ENCODE peak calls at places on chromosomes 4 and X, in six cellular contexts. J is fibroblast of lung, B is AG04450, N is AG10803, Q is fibroblast of mammary gland, P is A549. R is an unnamed sample.

GRCh38 chr4:96004341-96004740 is 164.4 kb downstream of the PDHA2 start:
- DNase-seq in J (no peak), N (no peak), P (no peak), Q (no peak), B (no peak), R (no peak)

GRCh38 chrX:31931225-31931624 is 859.4 kb upstream of the FTHL17 start:
- DNase-seq in B (no peak), P (no peak), N (no peak), J (peak; percentile 55), Q (peak; percentile 23), R (no peak)

GRCh38 chrX:43589735-43590515 is 66.2 kb upstream of the MAOA start:
- DNase-seq in P (no peak), B (no peak), Q (peak; percentile 84), J (no peak), N (no peak), R (no peak)

GRCh38 chrX:137432609-137433008 is 133.3 kb upstream of the ZIC3 start:
- DNase-seq in Q (no peak), N (no peak), B (no peak), P (peak; percentile 25), J (no peak), R (peak; percentile 3)

GRCh38 chr4:149161247-149161646 is 654.4 kb downstream of the IQCM start:
- DNase-seq in N (peak; percentile 94), B (no peak), P (no peak), J (peak; percentile 94), Q (peak; percentile 41), R (no peak)

GRCh38 chrX:116667760-116668159 is 205.0 kb upstream of the CT83 start:
- DNase-seq in N (no peak), B (no peak), P (no peak), J (no peak), Q (no peak), R (no peak)

GRCh38 chr4:74402692-74403460 is 37.9 kb downstream of the EREG start:
- DNase-seq in Q (no peak), J (no peak), N (no peak), B (no peak), P (no peak), R (no peak)

GRCh38 chrX:22338740-22339139 is 66.0 kb downstream of the CBLL2 start:
- DNase-seq in N (peak; percentile 12), B (peak; percentile 37), P (no peak), Q (peak; percentile 36), J (peak; percentile 61), R (no peak)

GRCh38 chr4:56863441-56864129 is 42.1 kb upstream of the SPINK2 start:
- DNase-seq in J (peak; percentile 48), B (no peak), P (no peak), Q (peak; percentile 11), N (no peak), R (no peak)

DNA sequence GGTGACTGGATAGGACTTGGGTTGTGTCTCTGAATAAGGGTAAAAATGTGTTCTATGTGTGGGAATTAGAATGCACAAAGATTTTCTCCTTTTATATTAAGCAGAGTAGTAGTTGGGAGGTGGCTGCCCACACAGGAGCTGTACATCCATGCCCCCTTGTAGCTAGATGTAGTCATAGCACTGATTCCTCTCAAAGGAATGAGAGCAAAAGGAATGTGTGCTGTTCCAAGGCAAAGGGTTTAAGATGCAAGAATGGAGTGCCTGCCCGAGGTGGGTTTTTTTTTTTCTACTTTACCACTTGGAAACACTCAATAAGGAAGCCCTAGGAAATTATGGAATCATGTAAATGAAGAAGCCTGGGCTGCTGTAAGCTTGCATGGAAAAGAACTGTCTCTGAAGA is 2183.2 kb upstream of the AGA start:
- DNase-seq in B (peak; percentile 61), N (no peak), Q (peak; percentile 40), P (no peak), J (peak; percentile 95), R (no peak)
- TF ChIP-seq CTCF in B (peak; percentile 33), N (no peak), Q (no peak), P (no peak), J (peak; percentile 4), R (no peak)

DNA sequence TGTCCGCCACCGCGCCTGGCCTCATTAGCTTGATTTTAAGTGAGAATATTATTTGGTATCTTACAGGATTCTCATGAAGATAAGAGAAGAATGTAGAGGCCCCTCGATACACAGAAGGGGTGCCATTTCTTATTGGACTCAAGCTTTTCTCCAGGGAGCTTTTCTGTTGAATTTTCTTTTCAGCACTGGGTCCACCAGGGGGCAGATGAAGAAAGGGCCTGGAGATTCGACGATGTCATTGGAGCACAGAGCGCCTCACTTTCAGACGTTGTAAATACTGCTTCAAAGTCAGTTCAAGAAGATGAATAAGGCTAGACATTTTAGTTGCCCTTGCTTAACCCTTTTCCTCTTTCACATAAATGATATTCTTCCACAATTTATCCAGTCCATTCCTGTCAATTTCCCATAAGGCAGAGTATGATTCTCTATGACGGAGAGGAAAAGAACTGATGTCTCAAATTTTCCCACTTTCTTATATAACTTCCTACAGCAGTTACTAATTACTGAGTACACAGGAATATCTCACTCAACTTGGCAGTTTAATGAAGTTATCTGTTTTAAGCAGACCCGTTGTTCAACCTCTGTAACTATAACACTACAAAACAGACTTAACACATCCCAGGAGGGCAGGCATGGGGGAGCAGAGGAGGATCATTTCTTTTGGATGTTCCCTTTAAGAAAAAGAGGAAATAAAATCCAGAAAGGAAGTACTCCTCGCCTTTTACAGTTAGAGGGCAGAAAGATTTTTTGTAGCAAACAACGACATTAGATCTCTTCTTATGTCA is 12.0 kb upstream of the CENPU start:
- DNase-seq in P (peak; percentile 59), Q (peak; percentile 85), J (peak; percentile 61), N (peak; percentile 82), B (peak; percentile 44), R (peak; percentile 84)
- H3K4me3 ChIP-seq in P (no peak overlapping the region), Q (no peak overlapping the region), J (no peak overlapping the region), N (peak overlapping the region; percentile 11), B (no peak overlapping the region), R (no peak overlapping the region)

GRCh38 chrX:80285131-80285773 is 135.0 kb upstream of the TENT5D start:
- DNase-seq in Q (peak; percentile 34), J (no peak), N (peak; percentile 12), B (no peak), P (peak; percentile 53), R (peak; percentile 18)
- TF ChIP-seq CTCF in Q (peak; percentile 54), J (peak; percentile 7), N (peak; percentile 36), B (no peak), P (peak; percentile 55), R (no peak)

GRCh38 chrX:17592117-17592516 is 145.2 kb upstream of the SCML1 start:
- DNase-seq in N (peak; percentile 20), Q (peak; percentile 53), P (no peak), J (peak; percentile 67), B (no peak), R (no peak)
- H3K4me3 ChIP-seq in N (peak overlapping the region; percentile 48), Q (no peak overlapping the region), P (no peak overlapping the region), J (no peak overlapping the region), B (peak overlapping the region; percentile 37), R (no peak overlapping the region)

GRCh38 chr4:53696956-53697685 is 105.8 kb upstream of the LNX1 start:
- DNase-seq in B (no peak), J (no peak), N (no peak), Q (no peak), P (no peak), R (no peak)
- TF ChIP-seq CTCF in B (no peak), J (no peak), N (peak; percentile 20), Q (no peak), P (no peak), R (no peak)

DNA sequence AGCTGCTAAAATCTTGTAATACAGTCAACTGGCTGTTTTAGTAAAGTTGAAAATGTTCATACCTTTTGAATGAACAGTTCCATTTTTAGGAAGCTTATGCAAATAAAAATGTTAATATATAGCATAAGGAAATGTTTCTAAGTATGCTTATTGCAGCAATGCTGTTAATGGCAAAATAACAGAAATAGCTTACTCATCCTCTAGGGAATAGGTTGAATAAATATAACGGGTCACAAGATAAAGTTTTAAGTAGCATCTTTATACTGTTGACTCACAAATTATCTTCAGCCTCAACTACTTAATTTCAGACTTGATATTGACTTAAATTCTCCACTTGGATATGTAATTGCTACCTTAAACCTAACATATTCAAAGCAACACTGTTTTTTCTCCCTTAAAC is 27.7 kb downstream of the HERC3 start:
- DNase-seq in Q (peak; percentile 78), P (no peak), B (no peak), J (no peak), N (peak; percentile 33), R (no peak)
- H3K4me3 ChIP-seq in Q (no peak overlapping the region), P (no peak overlapping the region), B (no peak overlapping the region), J (no peak overlapping the region), N (no peak overlapping the region), R (no peak overlapping the region)

GRCh38 chr4:158496030-158496741 is 25.5 kb upstream of the RXFP1 start:
- DNase-seq in N (no peak), P (peak; percentile 15), J (no peak), B (no peak), Q (no peak), R (peak; percentile 28)
- TF ChIP-seq CTCF in N (peak; percentile 41), P (no peak), J (peak; percentile 40), B (peak; percentile 35), Q (peak; percentile 57), R (peak; percentile 47)